ENCODE peak calls at places on chromosomes 1 and 21, in nine cellular contexts. X is cardiac fibroblast; W is AG04450; I is cerebellar nuclear complex; Q is C1 segment of cervical spinal cord; H is mesothelial cell of epicardium; J is Calu3; K is stimulated activated CD4-positive, alpha-beta T cell treated with anti-CD3 and anti-CD28 coated beads, Interleukin-4, amount 100 ng/mL, for 24 hours; N is ELR. E is an unnamed sample.

GRCh38 chr1:67347688-67348472 is 40.2 kb downstream of the IL12RB2 start:
- DNase-seq in H (no peak), W (no peak), J (peak), I (no peak), Q (peak), N (peak), K (no peak), X (peak), E (peak)

GRCh38 chr21:31509108-31510017 is 150.1 kb upstream of the SOD1 start:
- DNase-seq in X (peak), K (peak), H (no peak), J (peak), I (no peak), N (peak), W (no peak), Q (no peak), E (peak)

GRCh38 chr1:246279402-246279801 is 227.7 kb downstream of the SMYD3 start:
- DNase-seq in J (no peak), K (no peak), X (no peak), Q (no peak), I (no peak), H (no peak), W (no peak), N (no peak), E (no peak)

GRCh38 chr21:42663860-42664535 is 10.6 kb downstream of the PDE9A start:
- DNase-seq in J (no peak), N (no peak), W (no peak), H (no peak), I (no peak), Q (no peak), X (no peak), K (no peak), E (no peak)

GRCh38 chr21:46141767-46142580 is 13.4 kb downstream of the FTCD start:
- DNase-seq in N (no peak), H (no peak), W (no peak), J (no peak), Q (no peak), X (no peak), K (no peak), I (no peak), E (no peak)

GRCh38 chr1:119594386-119594785 is 53.7 kb downstream of the ZNF697 start:
- DNase-seq in K (no peak), X (peak), J (no peak), Q (no peak), I (no peak), N (no peak), W (no peak), H (no peak), E (no peak)

GRCh38 chr1:226639631-226640061 is 91.1 kb downstream of the STUM start:
- DNase-seq in K (no peak), J (no peak), X (no peak), Q (no peak), W (no peak), I (no peak), N (no peak), H (no peak), E (no peak)

GRCh38 chr1:151790940-151791651 is 796 bp upstream of the TDRKH start:
- DNase-seq in H (no peak), X (no peak), Q (peak), I (no peak), K (no peak), N (peak), J (peak), W (no peak), E (no peak)

GRCh38 chr1:218459450-218459849 is 114.3 kb downstream of the TGFB2 start:
- DNase-seq in H (no peak), N (no peak), Q (no peak), I (no peak), W (no peak), X (peak), J (no peak), K (no peak), E (no peak)

GRCh38 chr1:180503274-180503862 is 991 bp upstream of the ACBD6 start:
- DNase-seq in H (no peak), Q (peak), W (no peak), J (peak), X (peak), K (no peak), I (no peak), N (peak), E (no peak)

GRCh38 chr1:31723828-31724359 is 20.1 kb upstream of the COL16A1 start:
- DNase-seq in K (peak), H (peak), J (peak), N (peak), I (no peak), X (peak), W (no peak), Q (peak), E (peak)

GRCh38 chr21:29133241-29133640 is 2.8 kb downstream of the MAP3K7CL start:
- DNase-seq in N (no peak), H (no peak), K (no peak), I (no peak), J (no peak), Q (no peak), W (no peak), X (no peak), E (no peak)

GRCh38 chr21:41489329-41489728 is 18.6 kb downstream of the TMPRSS2 start:
- DNase-seq in X (no peak), N (no peak), Q (no peak), W (no peak), I (no peak), K (no peak), H (no peak), J (no peak), E (no peak)

GRCh38 chr1:204409111-204409510 is 2.5 kb downstream of the PPP1R15B start:
- DNase-seq in X (no peak), W (no peak), I (no peak), H (no peak), Q (no peak), J (no peak), N (peak), K (no peak), E (no peak)

GRCh38 chr1:47444317-47444577 is 6.4 kb downstream of the FOXD2 start:
- DNase-seq in J (no peak), Q (no peak), I (no peak), W (no peak), X (no peak), N (no peak), K (no peak), H (no peak), E (no peak)

GRCh38 chr1:24105368-24106160 is 6.4 kb downstream of the MYOM3 start:
- DNase-seq in N (no peak), J (no peak), W (no peak), H (no peak), Q (no peak), I (no peak), X (no peak), K (no peak), E (no peak)

GRCh38 chr1:78797108-78797781 is 147.6 kb downstream of the IFI44 start:
- DNase-seq in K (no peak), I (no peak), X (no peak), N (no peak), Q (no peak), H (no peak), W (no peak), J (no peak), E (no peak)

GRCh38 chr1:59232209-59232608 is 64.7 kb upstream of the FGGY start:
- DNase-seq in K (no peak), W (no peak), H (peak), N (no peak), I (no peak), J (no peak), Q (no peak), X (peak), E (no peak)